ENCODE peak calls at places on chromosomes 2 and 18, in seven cellular contexts. V is OCI-LY7, T is GM23338, E is fibroblast of lung, J is PC-9, F is SK-N-SH, M is mesendoderm. R is an unnamed sample.
A peak's percentile ranks its signal among the peaks of the same experiment; 100 is the strongest.

GRCh38 chr18:21735452-21736015 is 5.1 kb upstream of the MIB1 start:
- DNase-seq in M (peak; percentile 77), T (peak; percentile 90), E (peak; percentile 79), V (no peak), J (no peak), F (no peak), R (no peak)

GRCh38 chr18:24488824-24489493 is 28.5 kb downstream of the HRH4 start:
- DNase-seq in F (peak; percentile 53), E (peak; percentile 55), V (peak; percentile 67), M (peak; percentile 45), T (peak; percentile 76), J (no peak), R (peak; percentile 54)

GRCh38 chr2:166516712-166517303 is 22.8 kb upstream of the SCN7A start:
- DNase-seq in J (no peak), M (peak; percentile 33), E (peak; percentile 56), F (peak; percentile 26), V (peak; percentile 2), T (peak; percentile 72), R (peak; percentile 48)

GRCh38 chr2:72676341-72677025 is 149.3 kb downstream of the EXOC6B start:
- DNase-seq in J (no peak), M (no peak), T (no peak), F (no peak), V (no peak), E (no peak), R (peak; percentile 7)

GRCh38 chr2:11477994-11478393 is 12.0 kb upstream of the E2F6 start:
- DNase-seq in J (peak; percentile 53), M (peak; percentile 89), E (peak; percentile 88), T (peak; percentile 98), V (peak; percentile 88), F (peak; percentile 74), R (peak; percentile 89)

GRCh38 chr2:175889557-175890355 is 112.3 kb downstream of the LNPK start:
- DNase-seq in V (no peak), F (peak; percentile 47), E (no peak), T (no peak), M (no peak), J (no peak), R (no peak)

GRCh38 chr2:43841949-43842865 is 3.4 kb downstream of the ABCG8 start:
- DNase-seq in F (no peak), T (no peak), E (no peak), J (no peak), M (no peak), V (no peak), R (no peak)

GRCh38 chr2:47771211-47771610 is 11.7 kb upstream of the MSH6 start:
- DNase-seq in J (peak; percentile 96), T (no peak), E (peak; percentile 98), F (no peak), M (peak; percentile 93), V (peak; percentile 46), R (peak; percentile 84)

GRCh38 chr2:140929866-140930265 is 1201.0 kb downstream of the LRP1B start:
- DNase-seq in F (no peak), J (no peak), E (peak; percentile 14), M (no peak), T (no peak), V (no peak), R (no peak)

GRCh38 chr2:189599245-189599644 is 18.7 kb upstream of the SLC40A1 start:
- DNase-seq in V (no peak), E (no peak), M (peak; percentile 66), J (no peak), T (no peak), F (no peak), R (no peak)

GRCh38 chr2:3272761-3273160 is 104.9 kb downstream of the EIPR1 start:
- DNase-seq in T (no peak), F (no peak), J (no peak), V (no peak), E (no peak), M (no peak), R (no peak)
- H3K79me2 ChIP-seq in T (peaks cover 22% of the 10 kb centered on the region), F (peaks cover 24% of the 10 kb centered on the region), J (peaks cover 17% of the 10 kb centered on the region), V (no peaks in the 10 kb centered on the region), E (no peaks in the 10 kb centered on the region), M (peaks cover 2% of the 10 kb centered on the region), R (peaks cover 13% of the 10 kb centered on the region)

GRCh38 chr2:143842836-143843235 is 677.1 kb downstream of the ZEB2 start:
- DNase-seq in V (no peak), J (no peak), M (no peak), T (no peak), F (no peak), E (peak; percentile 3), R (peak; percentile 29)
- H3K4me2 ChIP-seq in V (no peak overlapping the region), J (no peak overlapping the region), M (no peak overlapping the region), T (no peak overlapping the region), F (no peak overlapping the region), E (peak overlapping the region; percentile 13), R (peak overlapping the region; percentile 12)

DNA sequence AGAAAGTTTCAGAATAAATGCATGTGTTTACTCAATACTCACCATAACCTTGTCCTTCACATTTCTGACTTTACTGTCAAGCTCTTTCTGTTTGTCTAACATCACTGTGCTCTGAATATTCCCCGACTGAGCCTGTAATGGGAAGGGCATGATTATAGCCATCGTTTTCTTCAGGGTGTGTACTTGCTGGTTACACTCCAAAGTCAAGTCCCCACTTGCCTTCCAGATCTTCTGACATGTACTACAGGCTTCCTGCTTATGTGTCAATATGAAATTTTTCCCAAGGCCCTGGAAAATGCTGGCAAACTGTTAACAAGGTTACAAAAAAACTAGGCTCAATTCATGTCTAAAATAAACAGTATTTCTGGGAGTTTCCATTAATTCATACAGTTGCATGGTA is 12.9 kb downstream of the STAT1 start:
- DNase-seq in M (no peak), E (no peak), T (no peak), V (no peak), F (no peak), J (no peak), R (no peak)
- H3K79me2 ChIP-seq in M (no peaks in the 10 kb centered on the region), E (no peaks in the 10 kb centered on the region), T (no peaks in the 10 kb centered on the region), V (no peaks in the 10 kb centered on the region), F (no peaks in the 10 kb centered on the region), J (no peaks in the 10 kb centered on the region), R (peaks cover 18% of the 10 kb centered on the region)

DNA sequence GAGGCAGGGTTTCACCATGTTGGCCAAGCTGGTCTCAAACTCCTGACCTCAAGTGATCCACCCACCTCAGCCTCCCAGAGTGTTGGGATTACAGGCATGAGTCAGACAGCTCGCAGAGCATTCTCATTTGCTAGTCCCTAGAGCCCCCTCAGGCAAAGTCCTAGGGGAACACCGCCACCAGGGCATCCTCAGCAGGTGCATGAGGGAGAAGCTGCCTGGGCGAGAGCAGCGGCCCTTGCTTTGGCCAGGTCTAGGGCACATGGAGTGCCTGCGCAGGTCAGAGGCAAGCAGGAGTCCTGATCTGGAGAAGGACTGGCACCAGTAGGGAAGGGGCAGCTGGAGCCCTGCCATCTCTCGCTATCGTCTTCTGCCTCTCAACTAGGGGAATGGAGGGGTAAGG is 32.4 kb downstream of the NGEF start:
- DNase-seq in T (no peak), M (peak; percentile 38), F (no peak), J (peak; percentile 82), V (no peak), E (no peak), R (peak; percentile 34)
- H3K4me2 ChIP-seq in T (no peak overlapping the region), M (no peak overlapping the region), F (peak overlapping the region; percentile 3), J (peak overlapping the region; percentile 86), V (no peak overlapping the region), E (no peak overlapping the region), R (peak overlapping the region; percentile 17)